ENCODE peak calls at places on chromosomes 6 and 20, in four cellular contexts. One of them, this sample, is unnamed.

GRCh38 chr6:144331610-144332009 is 46.5 kb downstream of the UTRN start:
- DNase-seq in GM12878: no peak
- DNase-seq in GM23338: peak
- DNase-seq in HCT116: no peak
- DNase-seq in this sample: no peak

GRCh38 chr20:18003897-18004296 is 35.1 kb downstream of the MGME1 start:
- DNase-seq in GM23338: no peak
- DNase-seq in GM12878: peak
- DNase-seq in HCT116: no peak
- DNase-seq in this sample: no peak

GRCh38 chr6:100880901-100881706 is at the start of gene ASCC3:
- DNase-seq in GM23338: peak
- DNase-seq in GM12878: peak
- DNase-seq in HCT116: peak
- DNase-seq in this sample: no peak

GRCh38 chr20:47535088-47535487 is 33.4 kb downstream of the NCOA3 start:
- DNase-seq in GM23338: peak
- DNase-seq in GM12878: no peak
- DNase-seq in HCT116: no peak
- DNase-seq in this sample: no peak

GRCh38 chr6:149696904-149697303 is 21.0 kb downstream of the LATS1 start:
- DNase-seq in GM23338: no peak
- DNase-seq in HCT116: no peak
- DNase-seq in GM12878: no peak
- DNase-seq in this sample: no peak

GRCh38 chr6:126811307-126811706 is 307.2 kb upstream of the RSPO3 start:
- DNase-seq in GM12878: no peak
- DNase-seq in HCT116: no peak
- DNase-seq in GM23338: no peak
- DNase-seq in this sample: no peak

GRCh38 chr6:83192456-83192855 is 609 bp downstream of the PGM3 start:
- DNase-seq in HCT116: no peak
- DNase-seq in GM23338: no peak
- DNase-seq in GM12878: no peak
- DNase-seq in this sample: no peak

GRCh38 chr6:106496791-106497190 is 132.5 kb downstream of the RTN4IP1 start:
- DNase-seq in GM23338: no peak
- DNase-seq in GM12878: no peak
- DNase-seq in HCT116: no peak
- DNase-seq in this sample: no peak

GRCh38 chr6:150065083-150065482 is 3.8 kb downstream of the ULBP3 start:
- DNase-seq in HCT116: no peak
- DNase-seq in GM23338: no peak
- DNase-seq in GM12878: no peak
- DNase-seq in this sample: no peak

GRCh38 chr6:6599468-6599873 is 11.0 kb downstream of the LY86 start:
- DNase-seq in HCT116: no peak
- DNase-seq in GM23338: no peak
- DNase-seq in GM12878: no peak
- DNase-seq in this sample: no peak

GRCh38 chr20:12112089-12112474 is 194.4 kb downstream of the BTBD3 start:
- DNase-seq in GM23338: no peak
- DNase-seq in GM12878: no peak
- DNase-seq in HCT116: no peak
- DNase-seq in this sample: no peak

GRCh38 chr20:64229537-64230061 is 25.9 kb upstream of the PCMTD2 start:
- DNase-seq in GM12878: no peak
- DNase-seq in GM23338: no peak
- DNase-seq in HCT116: no peak
- DNase-seq in this sample: no peak

GRCh38 chr20:16615199-16615598 is 42.0 kb upstream of the KIF16B start:
- DNase-seq in GM23338: peak
- DNase-seq in GM12878: no peak
- DNase-seq in HCT116: no peak
- DNase-seq in this sample: peak

GRCh38 chr20:45863543-45864470 is 6.4 kb downstream of the ZSWIM3 start:
- DNase-seq in GM23338: no peak
- DNase-seq in GM12878: no peak
- DNase-seq in HCT116: no peak
- DNase-seq in this sample: no peak

GRCh38 chr6:159953091-159953581 is 15.7 kb upstream of the IGF2R start:
- DNase-seq in GM23338: no peak
- DNase-seq in GM12878: no peak
- DNase-seq in HCT116: no peak
- DNase-seq in this sample: peak

GRCh38 chr6:36463686-36464085 is 20.9 kb downstream of the KCTD20 start:
- DNase-seq in GM12878: no peak
- DNase-seq in HCT116: no peak
- DNase-seq in GM23338: no peak
- DNase-seq in this sample: no peak

GRCh38 chr6:41373919-41374617 is 38.7 kb downstream of the NCR2 start:
- DNase-seq in GM23338: peak
- DNase-seq in GM12878: no peak
- DNase-seq in HCT116: no peak
- DNase-seq in this sample: no peak

GRCh38 chr6:93701526-93701925 is 282.2 kb upstream of the EPHA7 start:
- DNase-seq in GM23338: no peak
- DNase-seq in GM12878: no peak
- DNase-seq in HCT116: no peak
- DNase-seq in this sample: no peak

GRCh38 chr6:116221067-116221466 is 32.8 kb downstream of the TSPYL4 start:
- DNase-seq in GM12878: no peak
- DNase-seq in GM23338: no peak
- DNase-seq in HCT116: no peak
- DNase-seq in this sample: no peak

GRCh38 chr6:12049165-12049564 is 37.1 kb downstream of the HIVEP1 start:
- DNase-seq in HCT116: no peak
- DNase-seq in GM12878: no peak
- DNase-seq in GM23338: no peak
- DNase-seq in this sample: no peak

GRCh38 chr6:104357928-104358327 is 501.8 kb downstream of the HACE1 start:
- DNase-seq in HCT116: no peak
- DNase-seq in GM12878: no peak
- DNase-seq in GM23338: no peak
- DNase-seq in this sample: peak

GRCh38 chr6:112618796-112619195 is 271.7 kb downstream of the RFPL4B start:
- DNase-seq in HCT116: peak
- DNase-seq in GM23338: peak
- DNase-seq in GM12878: no peak
- DNase-seq in this sample: no peak

GRCh38 chr20:39271205-39271604 is 309.1 kb downstream of the DHX35 start:
- DNase-seq in GM23338: peak
- DNase-seq in GM12878: no peak
- DNase-seq in HCT116: no peak
- DNase-seq in this sample: no peak

GRCh38 chr20:58024241-58024721 is 204.2 kb downstream of the ANKRD60 start:
- DNase-seq in GM12878: no peak
- DNase-seq in HCT116: no peak
- DNase-seq in GM23338: no peak
- DNase-seq in this sample: no peak

GRCh38 chr20:558117-558516 is 14.5 kb upstream of the CSNK2A1 start:
- DNase-seq in HCT116: no peak
- DNase-seq in GM23338: no peak
- DNase-seq in GM12878: no peak
- DNase-seq in this sample: no peak

GRCh38 chr20:41392295-41392694 is 25.7 kb upstream of the EMILIN3 start:
- DNase-seq in GM23338: no peak
- DNase-seq in HCT116: no peak
- DNase-seq in GM12878: no peak
- DNase-seq in this sample: no peak

GRCh38 chr20:13029687-13030510 is 21.1 kb downstream of the SPTLC3 start:
- DNase-seq in GM12878: no peak
- DNase-seq in HCT116: peak
- DNase-seq in GM23338: no peak
- DNase-seq in this sample: no peak

GRCh38 chr20:40370800-40371199 is 318.2 kb downstream of the MAFB start:
- DNase-seq in HCT116: no peak
- DNase-seq in GM23338: no peak
- DNase-seq in GM12878: no peak
- DNase-seq in this sample: no peak

GRCh38 chr6:33312361-33313104 is 1.3 kb downstream of the TAPBP start:
- DNase-seq in GM12878: no peak
- DNase-seq in GM23338: peak
- DNase-seq in HCT116: peak
- DNase-seq in this sample: no peak

DNA sequence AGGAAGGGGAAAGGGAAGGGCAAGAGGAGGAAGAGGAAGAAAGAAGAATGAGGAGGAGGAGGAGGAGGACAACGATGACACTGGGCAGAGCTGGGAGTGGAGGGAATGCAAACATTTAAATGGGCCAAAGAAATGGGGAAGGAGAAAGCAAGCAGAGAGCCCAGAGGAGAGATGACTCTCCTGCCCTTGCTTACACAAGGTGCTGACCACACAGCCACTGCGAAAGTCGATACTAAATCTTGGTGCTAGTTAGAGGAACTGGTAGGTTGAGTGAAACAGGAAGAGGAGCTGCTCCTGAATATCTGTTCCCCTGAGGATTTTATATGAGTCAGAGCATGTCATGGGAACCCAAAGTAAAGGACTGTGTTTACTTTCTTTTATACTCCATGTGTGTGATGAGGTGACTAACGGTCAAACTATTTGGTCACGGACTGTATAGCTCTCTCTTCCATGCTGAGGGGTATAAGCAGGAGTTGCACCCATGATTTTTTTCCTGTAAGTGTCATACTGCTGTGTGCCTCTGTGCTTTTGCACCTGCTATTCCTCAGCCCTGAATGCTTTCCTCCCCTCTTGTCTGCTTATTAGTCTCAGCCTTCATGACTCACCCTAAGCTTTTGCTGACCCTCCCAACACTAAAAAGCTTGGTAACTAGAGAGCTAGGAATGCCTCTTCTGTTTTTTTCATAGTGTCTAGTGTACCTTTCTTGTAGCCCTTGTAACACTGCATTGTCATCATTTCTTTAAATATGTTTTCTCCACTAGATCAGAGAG is 9.5 kb upstream of the PAQR8 start:
- DNase-seq in HCT116: peak
- DNase-seq in GM23338: peak
- DNase-seq in GM12878: peak
- DNase-seq in this sample: no peak
- TF ChIP-seq POLR2AphosphoS5 in HCT116: peak
- TF ChIP-seq POLR2AphosphoS5 in GM23338: no peak
- TF ChIP-seq POLR2AphosphoS5 in GM12878: no peak
- TF ChIP-seq POLR2AphosphoS5 in this sample: no peak

DNA sequence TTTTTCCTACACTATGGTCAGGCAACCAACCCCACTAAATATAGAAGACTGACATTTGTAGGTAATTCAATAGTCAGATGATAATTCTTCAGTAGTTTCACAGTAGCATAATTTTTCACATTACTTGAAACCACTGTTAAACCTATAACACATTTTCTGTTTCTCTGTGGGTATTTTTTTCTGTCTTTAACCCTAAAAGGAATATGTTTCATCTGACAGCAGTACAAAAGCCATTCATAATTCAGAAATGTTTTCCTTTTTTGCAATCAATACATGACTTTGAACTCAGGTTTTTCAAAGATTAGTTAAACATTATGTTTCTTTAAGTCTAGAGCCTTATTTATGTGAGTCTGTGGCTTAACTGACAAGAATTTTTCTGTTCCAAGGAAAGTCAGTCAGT is 128.6 kb upstream of the RUNX2 start:
- DNase-seq in GM12878: no peak
- DNase-seq in HCT116: no peak
- DNase-seq in GM23338: no peak
- DNase-seq in this sample: no peak
- H3K27ac ChIP-seq in GM12878: no peak
- H3K27ac ChIP-seq in HCT116: no peak
- H3K27ac ChIP-seq in GM23338: no peak
- H3K27ac ChIP-seq in this sample: peak

DNA sequence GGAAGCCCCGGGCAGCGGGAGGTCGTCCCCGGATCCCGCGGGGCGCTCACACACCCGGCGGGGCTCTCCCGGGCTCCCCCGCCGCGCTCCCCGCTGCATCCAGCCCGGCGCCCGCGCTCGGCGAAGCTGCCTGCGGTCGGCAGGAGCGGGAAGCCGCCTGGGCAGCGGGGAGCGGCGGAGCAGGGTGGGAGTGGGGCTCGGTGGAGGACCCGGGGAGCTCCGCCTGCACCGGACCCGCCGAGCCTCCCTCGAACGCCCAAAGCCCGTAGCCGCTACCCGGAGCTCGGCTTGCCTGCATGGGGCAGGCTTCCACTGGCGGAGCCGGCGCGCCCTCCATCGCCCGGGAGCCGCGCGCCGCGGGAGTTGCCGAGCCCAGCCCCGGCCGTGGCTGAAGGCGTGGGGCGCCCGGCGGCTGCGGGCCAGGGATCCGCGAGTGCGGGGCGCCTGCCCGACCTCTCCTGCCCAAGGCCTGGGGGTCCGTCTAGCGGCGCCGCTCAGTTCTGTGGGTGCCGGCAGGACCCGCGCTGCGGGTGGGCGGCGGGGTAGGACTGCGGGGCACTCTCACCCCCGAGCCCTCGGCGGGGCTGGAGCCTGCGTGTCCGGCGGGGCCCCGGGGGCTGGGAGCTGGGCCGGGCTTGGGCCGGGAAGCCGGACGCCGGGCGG is 671 bp downstream of the CDH4 start:
- DNase-seq in GM23338: peak
- DNase-seq in GM12878: no peak
- DNase-seq in HCT116: no peak
- DNase-seq in this sample: no peak
- TF ChIP-seq EZH2 in GM23338: peak
- TF ChIP-seq EZH2 in GM12878: no peak
- TF ChIP-seq EZH2 in HCT116: no peak
- TF ChIP-seq EZH2 in this sample: no peak

DNA sequence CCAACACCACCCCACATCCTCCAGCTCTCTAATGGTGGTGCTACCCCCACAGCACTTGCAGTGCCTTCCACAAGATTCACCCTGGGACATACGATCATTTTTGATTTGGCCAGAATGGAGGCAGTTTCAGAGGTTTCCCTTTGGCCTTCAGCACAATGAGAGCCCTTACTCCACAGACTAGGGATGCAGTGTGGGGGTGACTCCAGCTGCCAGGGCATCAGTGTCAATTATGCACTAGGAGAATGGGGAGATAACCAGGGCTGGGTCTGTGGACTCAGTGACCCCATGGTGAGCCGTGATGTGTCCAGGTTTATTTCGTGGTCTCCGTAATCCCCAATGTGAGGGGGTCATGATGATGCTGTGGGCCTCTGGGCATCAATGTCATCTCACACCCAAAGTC is 31.5 kb upstream of the MICB start:
- DNase-seq in GM23338: no peak
- DNase-seq in GM12878: no peak
- DNase-seq in HCT116: no peak
- DNase-seq in this sample: no peak
- TF ChIP-seq POLR2AphosphoS5 in GM23338: no peak
- TF ChIP-seq POLR2AphosphoS5 in GM12878: no peak
- TF ChIP-seq POLR2AphosphoS5 in HCT116: no peak
- TF ChIP-seq POLR2AphosphoS5 in this sample: no peak

DNA sequence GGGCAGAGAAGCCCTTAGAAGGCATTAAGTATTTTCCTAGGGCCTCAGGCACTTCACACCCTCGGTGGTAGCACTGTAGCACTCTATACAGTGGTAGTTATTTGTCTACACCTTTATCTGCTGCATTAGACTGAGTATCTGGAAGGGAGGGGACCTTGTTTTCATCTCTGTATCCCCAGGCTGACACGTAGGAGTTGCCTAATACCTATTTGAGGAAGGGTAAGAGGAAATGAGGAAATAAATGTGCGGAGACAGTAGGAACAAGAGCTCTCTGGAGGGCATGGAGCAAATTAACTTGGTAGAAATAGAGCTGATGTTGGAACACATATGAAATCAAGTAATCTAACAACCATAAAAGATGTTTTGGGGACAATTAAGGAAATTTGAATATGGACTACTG is 3.9 kb downstream of the CNPY3 start:
- DNase-seq in HCT116: no peak
- DNase-seq in GM12878: no peak
- DNase-seq in GM23338: no peak
- DNase-seq in this sample: no peak
- H3K27ac ChIP-seq in HCT116: no peak
- H3K27ac ChIP-seq in GM12878: peak
- H3K27ac ChIP-seq in GM23338: no peak
- H3K27ac ChIP-seq in this sample: no peak